ENCODE peak calls at places on chromosomes 1 and 21, in eight cellular contexts. H is endodermal cell; Z is AG04449; G is fibroblast of lung; P is cardiac muscle cell; A is breast epithelium; R is bronchial epithelial cell; Y is effector memory CD4-positive, alpha-beta T cell. L is an unnamed sample.

GRCh38 chr1:214165850-214166374 is 115.0 kb upstream of the SMYD2 start:
- DNase-seq in H (no peak), G (no peak), Z (no peak), A (no peak), Y (no peak), R (no peak), P (no peak), L (no peak)

GRCh38 chr1:161910516-161911077 is 113.1 kb downstream of the OLFML2B start:
- DNase-seq in H (no peak), A (no peak), Y (no peak), Z (no peak), G (no peak), P (peak), R (no peak), L (peak)

GRCh38 chr1:64046871-64047270 is 156.6 kb upstream of the UBE2U start:
- DNase-seq in R (no peak), H (no peak), P (no peak), Z (no peak), Y (no peak), A (no peak), G (no peak), L (no peak)

GRCh38 chr1:119924948-119925898 is 28.9 kb upstream of the ADAM30 start:
- DNase-seq in Y (no peak), Z (no peak), A (no peak), R (no peak), H (no peak), G (no peak), P (no peak), L (no peak)

GRCh38 chr1:196659471-196659870 is 7.6 kb downstream of the CFH start:
- DNase-seq in P (no peak), H (no peak), Y (no peak), A (no peak), R (no peak), G (no peak), Z (no peak), L (no peak)

GRCh38 chr1:156500578-156500846 is at the start of gene MEF2D:
- DNase-seq in Y (no peak), P (no peak), G (no peak), R (no peak), H (no peak), A (no peak), Z (no peak), L (no peak)

GRCh38 chr1:24186993-24187790 is at the start of gene IFNLR1:
- DNase-seq in P (peak), Y (peak), G (no peak), Z (no peak), A (peak), H (peak), R (peak), L (peak)

GRCh38 chr1:9737057-9737456 is 85.5 kb downstream of the PIK3CD start:
- DNase-seq in G (no peak), H (no peak), P (no peak), A (no peak), R (no peak), Z (no peak), Y (no peak), L (no peak)

GRCh38 chr1:89310976-89311375 is 38.3 kb upstream of the GBP5 start:
- DNase-seq in R (peak), P (no peak), A (no peak), H (no peak), G (no peak), Y (no peak), Z (no peak), L (no peak)
- H3K4me3 ChIP-seq in R (no peak), P (no peak), A (peak), H (no peak), G (no peak), Y (no peak), Z (no peak), L (no peak)

GRCh38 chr1:27600500-27601175 is 3.3 kb downstream of the AHDC1 start:
- DNase-seq in R (peak), P (no peak), A (no peak), H (peak), Z (no peak), G (no peak), Y (no peak), L (no peak)
- H3K4me3 ChIP-seq in R (no peak), P (no peak), A (peak), H (no peak), Z (peak), G (peak), Y (no peak), L (peak)

DNA sequence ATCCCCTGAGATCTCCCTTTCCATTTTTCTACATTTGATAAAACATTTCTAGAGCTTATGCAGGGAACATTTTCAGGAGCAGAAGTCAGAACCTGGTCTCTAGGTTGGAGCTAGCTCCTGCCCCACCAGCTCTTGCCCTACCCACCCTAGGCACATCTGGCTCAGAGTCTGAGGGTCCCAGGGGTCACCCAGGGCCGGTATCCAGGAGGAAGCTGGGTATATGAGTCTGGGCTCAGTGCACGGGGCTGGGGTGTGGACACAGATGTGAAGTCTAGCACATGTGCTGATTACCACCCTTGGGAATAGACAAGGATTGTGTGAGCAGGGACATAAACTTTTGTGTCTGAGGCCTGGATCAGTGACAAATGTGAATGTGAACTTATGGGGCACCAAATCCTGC is 95.4 kb downstream of the MATN1 start:
- DNase-seq in H (no peak), G (no peak), A (no peak), Z (no peak), P (no peak), Y (no peak), R (no peak), L (no peak)
- H3K4me3 ChIP-seq in H (no peak), G (no peak), A (no peak), Z (no peak), P (no peak), Y (no peak), R (no peak), L (no peak)

GRCh38 chr21:44958471-44959191 is 18.8 kb downstream of the SLX9 start:
- DNase-seq in Z (no peak), Y (no peak), P (peak), A (peak), G (peak), R (no peak), H (no peak), L (peak)
- H3K4me3 ChIP-seq in Z (no peak), Y (no peak), P (no peak), A (peak), G (no peak), R (no peak), H (no peak), L (no peak)

GRCh38 chr21:28213221-28213620 is 779.5 kb downstream of the LTN1 start:
- DNase-seq in H (no peak), G (no peak), A (no peak), Z (no peak), Y (no peak), P (no peak), R (no peak), L (peak)

GRCh38 chr21:28212056-28212455 is 780.6 kb downstream of the LTN1 start:
- DNase-seq in Y (no peak), Z (no peak), R (no peak), P (no peak), A (no peak), G (no peak), H (no peak), L (peak)

DNA sequence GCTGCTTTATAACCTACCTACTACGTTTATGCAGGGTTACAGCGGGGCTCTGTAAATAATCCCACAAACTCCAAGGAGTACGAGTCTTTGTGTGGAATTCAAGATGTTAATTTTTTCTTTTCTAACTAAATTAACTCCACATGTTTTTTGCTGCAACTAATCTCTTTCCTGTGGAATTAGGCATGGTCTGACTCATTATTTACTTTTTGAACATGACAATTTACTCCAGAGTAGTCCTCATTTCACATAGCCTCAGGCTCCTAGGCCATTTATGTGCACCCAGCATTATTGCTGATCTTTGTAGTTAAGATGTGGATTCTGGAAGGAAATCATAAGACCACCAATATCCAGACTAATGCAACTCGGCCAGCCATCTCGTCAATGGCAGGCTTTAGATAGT is 784.9 kb downstream of the LTN1 start:
- DNase-seq in Y (no peak), P (peak), Z (peak), H (no peak), G (peak), R (peak), A (no peak), L (peak)
- H3K4me3 ChIP-seq in Y (no peak), P (no peak), Z (no peak), H (no peak), G (no peak), R (no peak), A (no peak), L (no peak)

GRCh38 chr21:17794631-17795030 is 24.5 kb downstream of the C21orf91 start:
- DNase-seq in P (no peak), Y (no peak), A (no peak), R (no peak), H (no peak), Z (no peak), G (no peak), L (no peak)

GRCh38 chr21:17796037-17796403 is 23.1 kb downstream of the C21orf91 start:
- DNase-seq in G (no peak), P (no peak), Z (no peak), Y (no peak), A (no peak), R (no peak), H (no peak), L (no peak)

GRCh38 chr21:17795084-17796036 is 23.8 kb downstream of the C21orf91 start:
- DNase-seq in Y (no peak), R (no peak), G (no peak), P (no peak), A (no peak), Z (no peak), H (no peak), L (no peak)

GRCh38 chr21:17793675-17794123 is 25.5 kb downstream of the C21orf91 start:
- DNase-seq in Y (no peak), G (peak), A (no peak), P (peak), R (no peak), Z (peak), H (no peak), L (peak)

GRCh38 chr21:17793271-17793670 is 25.9 kb downstream of the C21orf91 start:
- DNase-seq in H (no peak), A (no peak), G (no peak), Y (no peak), P (no peak), R (no peak), Z (no peak), L (no peak)
- H3K4me3 ChIP-seq in H (no peak), A (peak), G (no peak), Y (peak), P (no peak), R (no peak), Z (no peak), L (no peak)

DNA sequence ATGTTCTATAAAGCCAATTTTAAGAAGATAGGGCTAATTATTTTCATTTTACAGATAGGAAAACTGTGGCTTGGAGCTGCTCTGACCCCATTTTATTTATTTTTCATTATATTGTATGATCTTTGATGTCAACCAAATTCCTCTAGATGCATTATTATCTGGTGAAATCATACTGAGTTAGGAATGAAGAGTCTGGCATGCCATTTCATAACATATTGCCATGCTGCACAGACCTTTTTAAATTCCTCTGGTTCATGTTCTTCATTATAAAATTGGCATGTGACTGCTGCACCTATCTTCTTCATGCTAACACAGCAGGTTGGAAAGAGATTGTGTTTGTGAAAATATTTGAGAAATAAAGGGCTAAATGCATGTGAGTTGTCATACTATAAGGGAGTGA is 12.7 kb downstream of the PRRX1 start:
- DNase-seq in Z (no peak), G (no peak), A (no peak), R (no peak), Y (no peak), P (peak), H (no peak), L (peak)
- H3K4me3 ChIP-seq in Z (no peak), G (no peak), A (no peak), R (no peak), Y (no peak), P (no peak), H (no peak), L (no peak)

GRCh38 chr1:22653741-22654140 is 705 bp downstream of the C1QB start:
- DNase-seq in P (no peak), A (no peak), Z (no peak), H (no peak), R (no peak), G (no peak), Y (no peak), L (no peak)
- H3K4me3 ChIP-seq in P (no peak), A (peak), Z (no peak), H (no peak), R (no peak), G (no peak), Y (no peak), L (no peak)

DNA sequence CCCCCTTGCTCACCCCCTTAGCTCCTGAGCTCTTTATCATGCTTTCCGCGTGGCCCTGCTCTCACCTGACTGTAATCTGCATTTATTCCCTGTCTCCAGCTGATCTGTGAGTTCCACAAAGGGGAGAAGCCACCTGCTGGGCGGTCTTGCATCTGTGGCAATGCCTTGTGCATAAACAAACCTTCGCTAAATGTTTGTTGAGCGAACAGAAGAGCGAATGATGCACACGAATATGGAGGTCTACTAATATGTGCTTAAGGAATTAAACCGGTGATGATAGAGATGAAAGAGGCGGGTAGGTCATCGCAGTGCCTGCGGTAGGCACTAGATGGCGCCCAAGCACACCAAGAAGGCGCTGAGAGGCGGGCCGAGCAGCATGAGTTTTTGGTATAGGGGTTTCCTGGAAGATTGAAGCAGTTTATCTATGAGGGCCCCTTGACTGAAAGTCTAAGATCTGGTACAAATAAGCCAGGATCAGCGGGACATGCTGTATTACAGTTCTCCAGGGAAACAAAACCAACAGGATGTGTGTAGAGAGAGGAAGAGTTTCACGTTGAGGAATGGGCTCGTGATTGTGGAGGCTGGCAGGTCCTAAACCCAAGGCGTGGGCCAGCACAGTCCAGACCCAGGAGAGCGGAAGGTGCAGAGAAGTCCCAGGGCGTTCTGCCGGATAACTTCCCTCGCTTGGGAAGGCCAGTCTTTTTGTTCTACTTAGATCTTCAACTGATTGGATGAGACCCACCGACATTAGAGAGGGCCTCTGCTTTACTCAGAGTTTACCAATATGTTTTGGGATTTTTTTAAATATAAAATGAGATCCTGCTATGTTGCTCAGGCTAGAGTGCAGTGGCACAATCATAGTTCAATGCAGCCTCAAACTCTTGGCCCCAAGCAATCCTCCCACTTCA is 34.7 kb downstream of the TOMM20 start:
- DNase-seq in P (peak), G (peak), H (peak), R (peak), Y (peak), Z (no peak), A (peak), L (peak)
- H3K4me3 ChIP-seq in P (no peak), G (no peak), H (no peak), R (no peak), Y (no peak), Z (no peak), A (peak), L (peak)

GRCh38 chr21:39661121-39661520 is 48.4 kb downstream of the B3GALT5 start:
- DNase-seq in Y (no peak), R (no peak), Z (no peak), P (no peak), G (no peak), A (no peak), H (peak), L (no peak)

GRCh38 chr21:39659070-39659815 is 46.5 kb downstream of the B3GALT5 start:
- DNase-seq in G (no peak), H (no peak), A (no peak), R (no peak), P (no peak), Z (no peak), Y (no peak), L (no peak)

GRCh38 chr21:39660596-39660995 is 47.9 kb downstream of the B3GALT5 start:
- DNase-seq in Z (peak), P (peak), Y (no peak), H (peak), A (peak), R (peak), G (peak), L (peak)

GRCh38 chr21:39661740-39662139 is 49.0 kb downstream of the B3GALT5 start:
- DNase-seq in R (no peak), Y (no peak), Z (no peak), A (no peak), G (no peak), H (peak), P (no peak), L (no peak)

DNA sequence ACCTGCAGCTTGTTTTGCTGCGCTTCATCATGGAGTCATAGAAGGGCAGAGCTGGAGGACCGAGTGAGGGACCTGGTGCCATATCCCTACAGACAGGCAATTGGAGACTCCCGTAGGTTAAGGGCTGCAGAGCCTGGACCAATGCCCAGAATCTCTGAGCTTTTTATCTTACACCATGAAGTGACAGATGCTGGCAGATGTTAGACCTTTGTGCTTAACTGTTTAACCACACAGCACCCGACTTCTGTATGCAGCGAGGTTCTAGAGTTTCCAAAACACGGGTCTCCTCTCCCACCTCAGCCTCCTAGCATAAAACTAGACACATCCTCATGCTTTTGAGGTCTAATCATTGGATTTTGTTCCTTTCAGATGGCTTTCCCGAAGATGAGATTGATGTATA is 47.5 kb downstream of the B3GALT5 start:
- DNase-seq in Y (no peak), G (peak), A (no peak), P (peak), Z (no peak), H (peak), R (no peak), L (peak)
- H3K4me3 ChIP-seq in Y (no peak), G (peak), A (peak), P (no peak), Z (no peak), H (no peak), R (no peak), L (no peak)